ENCODE peak calls at places on chromosome 13, in five cellular contexts. J is IMR-90, R is brain microvascular endothelial cell, P is neural crest cell, U is B cell. V is an unnamed sample.

GRCh38 chr13:108859202-108860012 is 230.0 kb downstream of the MYO16 start:
- DNase-seq in R (peak), P (no peak), U (no peak), J (peak), V (no peak)

GRCh38 chr13:77207943-77208342 is 119.0 kb downstream of the MYCBP2 start:
- DNase-seq in P (no peak), J (peak), R (peak), U (no peak), V (no peak)

GRCh38 chr13:85405316-85405897 is 393.8 kb downstream of the SLITRK6 start:
- DNase-seq in J (no peak), U (no peak), R (no peak), P (no peak), V (no peak)

GRCh38 chr13:27476943-27477681 is 26.7 kb upstream of the MTIF3 start:
- DNase-seq in R (peak), U (peak), J (peak), P (no peak), V (peak)

GRCh38 chr13:111337741-111338140 is 17.3 kb downstream of the TEX29 start:
- DNase-seq in J (peak), U (no peak), P (no peak), R (no peak), V (no peak)

GRCh38 chr13:30340367-30341184 is 33.2 kb upstream of the KATNAL1 start:
- DNase-seq in J (peak), P (no peak), U (no peak), R (peak), V (peak)

GRCh38 chr13:24747248-24748151 is 16.5 kb upstream of the RNF17 start:
- DNase-seq in J (no peak), P (no peak), R (no peak), U (no peak), V (no peak)

GRCh38 chr13:98476538-98476966 is 100.4 kb downstream of the STK24 start:
- DNase-seq in U (peak), R (peak), P (no peak), J (peak), V (peak)

GRCh38 chr13:71587778-71588177 is 279.2 kb downstream of the DACH1 start:
- DNase-seq in J (no peak), R (no peak), P (no peak), U (no peak), V (no peak)

GRCh38 chr13:23876265-23876664 is 12.9 kb downstream of the MIPEP start:
- DNase-seq in R (no peak), J (peak), P (no peak), U (no peak), V (peak)

GRCh38 chr13:44938854-44939253 is 50.4 kb downstream of the NUFIP1 start:
- DNase-seq in P (no peak), U (no peak), J (no peak), R (no peak), V (no peak)

GRCh38 chr13:113863511-113864302 is at the start of gene GAS6:
- DNase-seq in P (peak), J (no peak), R (no peak), U (no peak), V (peak)
- TF ChIP-seq CTCF in P (no peak), J (no peak), R (no peak), U (no peak), V (peak)

GRCh38 chr13:114142640-114143490 is 10.4 kb upstream of the RASA3 start:
- DNase-seq in J (peak), P (no peak), U (peak), R (no peak), V (no peak)

GRCh38 chr13:114144606-114145244 is 12.3 kb upstream of the RASA3 start:
- DNase-seq in R (no peak), U (no peak), J (no peak), P (no peak), V (no peak)

GRCh38 chr13:114145256-114145655 is 12.8 kb upstream of the RASA3 start:
- DNase-seq in P (no peak), U (no peak), R (no peak), J (no peak), V (no peak)

GRCh38 chr13:114145722-114146121 is 13.3 kb upstream of the RASA3 start:
- DNase-seq in U (no peak), P (no peak), R (no peak), J (no peak), V (no peak)

DNA sequence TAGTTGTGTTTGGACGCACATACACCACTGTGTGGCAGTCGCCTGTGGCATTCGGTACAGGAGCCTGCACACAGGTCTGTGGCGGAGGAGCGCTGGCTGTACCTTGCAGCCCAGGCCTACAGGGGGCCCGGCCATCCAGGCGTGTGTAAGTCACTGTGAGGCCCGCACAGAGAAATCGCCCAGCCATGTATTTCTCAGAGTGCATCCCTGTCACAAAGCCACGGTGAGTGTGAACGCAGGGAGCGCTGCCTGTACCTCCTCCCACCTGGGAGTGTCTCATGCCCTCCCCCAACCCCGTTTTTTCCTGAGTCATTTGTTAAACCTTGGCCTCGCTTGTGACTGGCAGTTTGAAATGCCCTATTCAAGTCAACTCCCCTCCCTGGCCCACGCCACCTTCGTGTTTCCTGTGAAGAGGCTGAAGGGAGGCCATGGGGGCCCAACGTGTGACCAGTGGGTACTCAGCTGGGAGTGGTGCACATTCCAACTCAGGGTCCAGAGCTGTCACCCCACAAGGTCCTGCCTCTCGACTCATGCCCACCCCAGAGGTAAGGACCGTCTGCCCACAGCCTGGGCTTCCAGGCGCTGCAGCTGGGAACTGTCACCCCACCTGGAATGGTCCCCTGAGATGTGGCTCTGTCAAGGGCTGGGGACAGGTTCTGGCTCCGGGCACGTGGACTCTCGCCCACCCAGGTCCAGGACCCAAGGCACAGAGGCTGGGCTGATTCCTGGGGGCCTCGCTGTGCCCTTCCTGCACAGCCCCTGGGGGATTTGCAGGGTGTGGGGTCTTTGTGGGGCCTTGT is 11.6 kb upstream of the RASA3 start:
- DNase-seq in J (no peak), U (peak), R (no peak), P (no peak), V (no peak)
- TF ChIP-seq CTCF in J (no peak), U (peak), R (peak), P (peak), V (no peak)

DNA sequence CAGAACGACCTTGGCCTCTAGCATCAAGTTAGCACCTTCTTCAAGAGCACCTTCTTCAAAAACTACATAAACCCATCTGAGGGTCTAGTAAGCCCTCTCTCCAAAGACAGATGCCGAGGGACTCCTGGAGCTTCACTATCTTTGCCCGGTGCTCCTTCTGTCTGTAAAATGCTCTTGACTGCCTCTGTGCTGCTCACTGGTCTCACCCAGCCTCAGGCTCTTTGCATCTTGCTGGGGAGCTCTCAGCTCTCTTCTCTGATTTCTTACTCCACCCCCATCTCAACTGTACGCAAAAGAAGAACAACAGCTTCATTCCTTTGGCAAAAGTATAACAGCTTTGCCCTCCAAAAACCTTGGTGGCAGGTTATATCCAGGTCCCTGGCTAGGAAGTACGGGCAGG is 404.2 kb downstream of the KLF12 start:
- DNase-seq in U (no peak), R (no peak), P (no peak), J (no peak), V (no peak)
- TF ChIP-seq CTCF in U (no peak), R (no peak), P (no peak), J (no peak), V (no peak)

GRCh38 chr13:106033634-106034033 is 501.8 kb downstream of the EFNB2 start:
- DNase-seq in U (no peak), J (peak), P (no peak), R (peak), V (peak)
- TF ChIP-seq CTCF in U (no peak), J (peak), P (peak), R (peak), V (no peak)

GRCh38 chr13:89113744-89114143 is 1442.6 kb downstream of the SLITRK5 start:
- DNase-seq in J (no peak), U (no peak), P (no peak), R (no peak), V (no peak)

DNA sequence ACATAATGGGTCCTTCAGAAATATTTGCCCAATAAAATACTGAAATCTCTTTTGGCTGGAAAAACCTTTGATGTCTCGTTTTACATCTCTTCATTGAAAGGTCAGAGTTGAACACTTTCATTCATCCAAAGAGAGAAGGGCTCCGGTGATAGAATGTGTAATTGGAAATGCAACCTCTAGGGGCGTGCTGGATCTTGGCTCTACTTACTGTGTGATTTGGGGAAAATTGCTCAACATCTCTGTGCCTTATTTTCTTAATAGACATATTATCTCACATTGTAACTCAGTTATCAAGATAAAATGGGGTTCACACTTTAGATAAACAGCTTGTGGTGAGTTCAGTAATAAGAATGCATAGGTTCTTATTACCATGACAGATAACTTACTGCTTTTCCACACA is 1444.1 kb downstream of the SLITRK5 start:
- DNase-seq in R (no peak), U (no peak), J (no peak), P (no peak), V (no peak)
- TF ChIP-seq CTCF in R (peak), U (no peak), J (no peak), P (peak), V (no peak)

GRCh38 chr13:66547685-66548084 is 682.5 kb downstream of the PCDH9 start:
- DNase-seq in R (no peak), U (no peak), P (no peak), J (no peak), V (no peak)

GRCh38 chr13:66546534-66547379 is 683.4 kb downstream of the PCDH9 start:
- DNase-seq in U (no peak), J (peak), R (peak), P (no peak), V (no peak)

GRCh38 chr13:66543780-66544179 is 686.4 kb downstream of the PCDH9 start:
- DNase-seq in J (no peak), P (no peak), R (no peak), U (no peak), V (no peak)
- TF ChIP-seq CTCF in J (no peak), P (no peak), R (peak), U (no peak), V (no peak)